ENCODE peak calls at places on chromosomes 7 and 10, in eight cellular contexts. V is GM12865, S is pancreas, H is A549, P is SK-N-SH, X is kidney epithelial cell, W is fibroblast of the aortic adventitia, E is tibial artery. A is an unnamed sample.
A peak's percentile ranks its signal among the peaks of the same experiment; 100 is the strongest.

GRCh38 chr7:100803398-100804161 is 23.7 kb downstream of the EPHB4 start:
- DNase-seq in V (peak; percentile 89), S (peak; percentile 81), H (peak; percentile 78), P (peak; percentile 93), X (peak; percentile 70), W (peak; percentile 91), E (peak; percentile 83), A (peak; percentile 88)

GRCh38 chr7:148852272-148852671 is 31.8 kb downstream of the EZH2 start:
- DNase-seq in V (no peak), S (no peak), H (no peak), P (no peak), X (no peak), W (no peak), E (no peak), A (no peak)

GRCh38 chr7:105932835-105933477 is 30.1 kb upstream of the CDHR3 start:
- DNase-seq in V (no peak), S (no peak), H (no peak), P (no peak), X (no peak), W (peak; percentile 96), E (no peak), A (no peak)

GRCh38 chr7:102431617-102432298 is 1.6 kb upstream of the ORAI2 start:
- DNase-seq in V (peak; percentile 82), S (no peak), H (peak; percentile 50), P (no peak), X (no peak), W (no peak), E (no peak), A (no peak)

GRCh38 chr10:93445978-93446720 is 36.0 kb downstream of the MYOF start:
- DNase-seq in V (no peak), S (no peak), H (no peak), P (no peak), X (no peak), W (no peak), E (no peak), A (no peak)

GRCh38 chr7:156778201-156778600 is 114.8 kb downstream of the LMBR1 start:
- DNase-seq in V (no peak), S (no peak), H (no peak), P (peak; percentile 57), X (no peak), W (no peak), E (no peak), A (no peak)

GRCh38 chr10:87641065-87641464 is 18.6 kb upstream of the PAPSS2 start:
- DNase-seq in V (no peak), S (no peak), H (no peak), P (no peak), X (no peak), W (no peak), E (no peak), A (no peak)

GRCh38 chr7:24741691-24742639 is 15.3 kb downstream of the GSDME start:
- DNase-seq in V (no peak), S (no peak), H (peak; percentile 95), P (no peak), X (peak; percentile 67), W (peak; percentile 31), E (peak; percentile 78), A (peak; percentile 40)

GRCh38 chr10:28580825-28581224 is 47.9 kb downstream of the WAC start:
- DNase-seq in V (no peak), S (no peak), H (no peak), P (no peak), X (no peak), W (no peak), E (no peak), A (no peak)

GRCh38 chr10:78149193-78149592 is 115.5 kb downstream of the RPS24 start:
- DNase-seq in V (no peak), S (no peak), H (peak; percentile 6), P (no peak), X (no peak), W (peak; percentile 42), E (no peak), A (no peak)

GRCh38 chr7:136078630-136079029 is 101.5 kb upstream of the MTPN start:
- DNase-seq in V (no peak), S (no peak), H (no peak), P (no peak), X (no peak), W (no peak), E (no peak), A (no peak)

GRCh38 chr10:114356786-114357588 is 47.3 kb downstream of the AFAP1L2 start:
- DNase-seq in V (no peak), S (no peak), H (no peak), P (no peak), X (peak; percentile 55), W (peak; percentile 19), E (no peak), A (no peak)

GRCh38 chr10:124255556-124255955 is 162.2 kb upstream of the CHST15 start:
- DNase-seq in V (no peak), S (no peak), H (no peak), P (peak; percentile 40), X (no peak), W (no peak), E (no peak), A (no peak)

GRCh38 chr10:32317795-32318194 is 29.2 kb downstream of the EPC1 start:
- DNase-seq in V (peak; percentile 92), S (no peak), H (no peak), P (no peak), X (no peak), W (no peak), E (no peak), A (no peak)

GRCh38 chr10:475709-476457 is 213.6 kb downstream of the DIP2C start:
- DNase-seq in V (no peak), S (no peak), H (no peak), P (no peak), X (no peak), W (no peak), E (no peak), A (no peak)

GRCh38 chr7:84912993-84913635 is 273.7 kb downstream of the SEMA3D start:
- DNase-seq in V (no peak), S (no peak), H (no peak), P (no peak), X (no peak), W (peak; percentile 2), E (no peak), A (no peak)

GRCh38 chr7:152312316-152312715 is 123.5 kb downstream of the KMT2C start:
- DNase-seq in V (no peak), S (no peak), H (no peak), P (no peak), X (no peak), W (peak; percentile 64), E (no peak), A (no peak)

DNA sequence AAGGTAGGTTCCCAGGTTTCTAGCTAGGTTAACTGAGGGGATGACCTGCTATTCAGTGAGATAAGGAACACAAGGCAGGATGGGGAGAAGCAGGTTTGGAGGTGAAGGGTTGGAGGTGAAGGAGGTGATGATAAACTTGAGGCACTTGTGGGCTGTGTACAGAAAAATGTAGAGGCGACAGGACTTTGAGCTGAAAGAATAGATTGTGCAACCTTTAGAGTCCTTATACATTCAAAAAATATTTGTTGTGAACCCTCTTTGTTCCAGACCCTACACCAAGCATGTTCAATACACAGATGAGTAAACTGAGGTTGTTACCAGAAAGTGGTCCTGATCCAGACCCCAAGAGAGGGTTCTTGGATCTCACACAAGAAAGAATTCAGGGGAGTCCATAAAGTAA is 45.4 kb upstream of the LRGUK start:
- DNase-seq in V (no peak), S (no peak), H (no peak), P (no peak), X (no peak), W (no peak), E (no peak), A (no peak)
- H3K4me3 ChIP-seq in V (no peak overlapping the region), S (no peak overlapping the region), H (no peak overlapping the region), P (no peak overlapping the region), X (no peak overlapping the region), W (no peak overlapping the region), E (no peak overlapping the region), A (no peak overlapping the region)

DNA sequence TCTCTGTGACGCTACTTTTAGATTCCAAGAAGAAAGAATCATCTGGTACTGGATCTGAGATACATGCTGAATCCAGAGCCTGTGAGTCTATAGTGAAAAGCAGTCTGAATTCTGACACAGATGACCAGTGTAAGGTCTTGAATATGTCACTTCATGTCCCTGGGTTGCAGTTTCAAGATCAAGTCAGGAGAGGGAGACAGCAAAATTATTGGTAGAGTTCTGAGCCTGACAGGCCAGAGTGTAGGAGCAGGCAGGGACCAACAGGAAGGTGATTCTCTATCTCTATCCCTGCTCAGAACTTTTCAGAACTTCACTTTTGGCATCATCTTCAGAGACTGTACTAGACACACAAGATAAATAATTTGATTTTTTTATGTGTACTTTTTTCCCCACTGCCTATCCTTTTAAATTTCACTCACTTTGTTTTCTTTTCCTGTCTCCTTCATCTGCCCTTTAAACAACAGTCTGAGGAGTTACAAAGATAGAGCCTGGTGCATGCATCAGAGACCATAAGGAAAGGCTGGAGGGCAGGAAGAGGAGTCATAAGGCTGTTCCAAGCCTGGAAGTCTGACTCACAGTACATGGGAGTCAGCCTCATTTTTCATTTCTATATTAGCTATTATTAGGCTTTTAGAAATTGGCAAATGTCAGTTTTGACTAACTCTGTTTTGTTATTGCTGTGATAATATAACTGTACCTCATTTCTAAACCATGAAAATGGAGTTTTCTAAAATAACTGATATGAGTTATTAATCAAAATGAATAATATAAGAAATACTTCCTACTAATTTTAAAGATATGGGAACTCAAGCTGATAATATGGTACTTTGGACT is 120.2 kb upstream of the TMEM229A start:
- DNase-seq in V (peak; percentile 39), S (no peak), H (peak; percentile 46), P (peak; percentile 34), X (no peak), W (peak; percentile 34), E (no peak), A (peak; percentile 44)
- TF ChIP-seq CTCF in V (peak; percentile 31), S (no peak), H (peak; percentile 11), P (peak; percentile 60), X (peak; percentile 32), W (peak; percentile 8), E (no peak), A (peak; percentile 78)

GRCh38 chr7:80905334-80905733 is 13.5 kb downstream of the SEMA3C start:
- DNase-seq in V (no peak), S (no peak), H (no peak), P (no peak), X (no peak), W (no peak), E (no peak), A (no peak)
- H3K4me3 ChIP-seq in V (no peak overlapping the region), S (no peak overlapping the region), H (no peak overlapping the region), P (no peak overlapping the region), X (no peak overlapping the region), W (no peak overlapping the region), E (no peak overlapping the region), A (no peak overlapping the region)

DNA sequence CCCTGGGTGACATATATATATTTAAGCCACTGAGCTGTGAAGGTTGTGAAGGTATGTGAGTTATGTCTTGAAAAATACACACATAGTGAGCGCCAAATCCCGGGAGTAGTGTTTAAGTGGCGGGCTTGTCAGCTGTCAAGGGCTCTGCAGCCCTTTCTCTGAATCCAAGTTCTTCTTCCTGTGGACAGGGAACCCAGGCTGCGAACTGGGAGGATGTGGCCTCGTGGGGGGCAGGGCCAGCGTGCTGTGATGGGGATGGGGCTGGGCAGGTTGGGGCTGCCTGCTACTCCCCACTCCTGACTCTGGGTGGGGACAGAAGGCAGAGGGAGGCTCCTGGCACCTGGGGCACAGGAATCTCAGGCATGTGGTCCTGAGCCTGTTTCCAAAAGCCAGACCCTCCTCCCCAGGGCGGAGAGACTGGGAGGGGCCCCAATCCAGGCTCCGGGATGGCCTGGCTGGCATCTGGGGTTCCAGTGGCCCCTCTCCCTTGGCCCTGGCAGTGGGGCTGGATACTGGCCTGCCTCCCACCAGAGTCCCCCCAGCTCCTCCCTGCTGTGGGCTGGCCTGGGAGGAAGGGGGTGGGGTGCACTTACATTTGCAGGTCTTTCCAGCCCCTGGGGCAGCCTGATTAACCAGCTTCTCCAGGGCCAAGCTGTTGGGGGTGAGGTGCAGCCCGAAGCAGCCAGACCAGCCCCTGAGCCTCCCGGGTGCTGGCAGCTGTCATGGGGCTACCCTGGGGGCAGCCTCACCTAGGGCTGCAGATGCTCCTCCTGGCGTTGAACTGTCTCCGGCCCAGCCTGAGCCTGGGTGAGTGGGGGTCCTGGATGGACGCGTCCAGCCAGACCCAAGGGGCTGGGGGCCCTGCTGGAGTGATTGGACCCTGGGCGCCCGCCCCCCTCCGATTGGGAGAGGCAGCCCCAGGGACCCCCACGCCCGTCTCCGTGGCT is at the start of gene UPK3B:
- DNase-seq in V (no peak), S (no peak), H (peak; percentile 51), P (peak; percentile 69), X (no peak), W (no peak), E (peak; percentile 59), A (peak; percentile 39)
- TF ChIP-seq CTCF in V (no peak), S (no peak), H (no peak), P (no peak), X (no peak), W (no peak), E (no peak), A (no peak)